ENCODE peak calls at places on chromosome 13, in eight cellular contexts. Q is hypothalamus; D is islet precursor cell; F is activated T-cell treated with anti-CD3 and anti-CD28 coated beads, Interleukin-2, amount 50 U/mL, for 4 hours; U is HTR-8/SVneo; L is fibroblast of mammary gland; G is lower lobe of right lung; Z is stimulated activated CD4-positive, alpha-beta T cell treated with anti-CD3 and anti-CD28 coated beads, TNF-alpha, amount 100 ng/mL, for 48 hours. E is an unnamed sample.

GRCh38 chr13:74575729-74576125 is 441.5 kb upstream of the KLF12 start:
- DNase-seq in Q (peak; percentile 50), D (peak; percentile 93), F (peak; percentile 19), U (peak; percentile 21), L (peak; percentile 38), G (peak; percentile 63), Z (peak; percentile 28), E (peak; percentile 60)

GRCh38 chr13:98142427-98143156 is at the start of gene FARP1:
- DNase-seq in Q (no peak), D (peak; percentile 89), F (no peak), U (peak; percentile 42), L (peak; percentile 45), G (peak; percentile 83), Z (peak; percentile 29), E (peak; percentile 88)

GRCh38 chr13:112903071-112903577 is 65.9 kb upstream of the MCF2L start:
- DNase-seq in Q (no peak), D (no peak), F (no peak), U (no peak), L (no peak), G (no peak), Z (no peak), E (no peak)

GRCh38 chr13:22235950-22236290 is 565.0 kb downstream of the FGF9 start:
- DNase-seq in Q (no peak), D (no peak), F (no peak), U (no peak), L (no peak), G (no peak), Z (no peak), E (no peak)

GRCh38 chr13:108120332-108120731 is 95.0 kb downstream of the LIG4 start:
- DNase-seq in Q (no peak), D (no peak), F (no peak), U (no peak), L (no peak), G (no peak), Z (no peak), E (no peak)

GRCh38 chr13:56924401-56924800 is 216.3 kb upstream of the PRR20A start:
- DNase-seq in Q (no peak), D (no peak), F (no peak), U (no peak), L (no peak), G (no peak), Z (no peak), E (no peak)

GRCh38 chr13:111429064-111429558 is 108.7 kb downstream of the TEX29 start:
- DNase-seq in Q (no peak), D (peak; percentile 65), F (no peak), U (peak; percentile 10), L (peak; percentile 30), G (no peak), Z (peak; percentile 29), E (peak; percentile 69)

GRCh38 chr13:33665776-33666175 is 152.2 kb upstream of the RFC3 start:
- DNase-seq in Q (no peak), D (no peak), F (no peak), U (no peak), L (no peak), G (no peak), Z (no peak), E (no peak)

GRCh38 chr13:92187378-92187989 is 789.1 kb downstream of the GPC5 start:
- DNase-seq in Q (no peak), D (no peak), F (no peak), U (peak; percentile 22), L (peak; percentile 39), G (no peak), Z (peak; percentile 5), E (peak; percentile 26)

GRCh38 chr13:50387124-50387581 is 371.9 kb downstream of the KCNRG start:
- DNase-seq in Q (no peak), D (peak; percentile 77), F (peak; percentile 27), U (peak; percentile 17), L (peak; percentile 41), G (peak; percentile 75), Z (no peak), E (peak; percentile 43)

GRCh38 chr13:108227651-108228272 is 9.6 kb downstream of the ABHD13 start:
- DNase-seq in Q (no peak), D (no peak), F (peak; percentile 10), U (no peak), L (peak; percentile 54), G (no peak), Z (no peak), E (peak; percentile 5)